ENCODE peak calls at places on chromosome 11, in six cellular contexts. One of them, this sample, is unnamed.

GRCh38 chr11:113177596-113178115 is 136.7 kb upstream of the TTC12 start:
- DNase-seq in IMR-90: no peak
- DNase-seq in breast epithelium: no peak
- DNase-seq in A549: no peak
- DNase-seq in tibial nerve: no peak
- DNase-seq in cardiac muscle cell: no peak
- DNase-seq in this sample: no peak

GRCh38 chr11:114135737-114136151 is 76.2 kb downstream of the ZBTB16 start:
- DNase-seq in IMR-90: no peak
- DNase-seq in A549: no peak
- DNase-seq in tibial nerve: no peak
- DNase-seq in cardiac muscle cell: peak; percentile 80
- DNase-seq in breast epithelium: no peak
- DNase-seq in this sample: no peak

GRCh38 chr11:118142809-118143208 is 9.8 kb downstream of the SCN4B start:
- DNase-seq in A549: no peak
- DNase-seq in IMR-90: no peak
- DNase-seq in breast epithelium: no peak
- DNase-seq in tibial nerve: no peak
- DNase-seq in cardiac muscle cell: no peak
- DNase-seq in this sample: no peak

GRCh38 chr11:46675288-46675851 is 25.0 kb downstream of the ARHGAP1 start:
- DNase-seq in IMR-90: peak; percentile 72
- DNase-seq in A549: peak; percentile 52
- DNase-seq in cardiac muscle cell: peak; percentile 62
- DNase-seq in breast epithelium: peak; percentile 46
- DNase-seq in tibial nerve: peak; percentile 57
- DNase-seq in this sample: peak; percentile 71

GRCh38 chr11:15472405-15472799 is 357.7 kb downstream of the INSC start:
- DNase-seq in A549: no peak
- DNase-seq in IMR-90: no peak
- DNase-seq in cardiac muscle cell: no peak
- DNase-seq in tibial nerve: no peak
- DNase-seq in breast epithelium: no peak
- DNase-seq in this sample: no peak

GRCh38 chr11:61955416-61956135 is 5.4 kb downstream of the BEST1 start:
- DNase-seq in A549: no peak
- DNase-seq in breast epithelium: no peak
- DNase-seq in cardiac muscle cell: peak; percentile 45
- DNase-seq in IMR-90: no peak
- DNase-seq in tibial nerve: no peak
- DNase-seq in this sample: no peak

GRCh38 chr11:34970480-34970879 is 54.1 kb downstream of the PDHX start:
- DNase-seq in breast epithelium: no peak
- DNase-seq in cardiac muscle cell: no peak
- DNase-seq in tibial nerve: no peak
- DNase-seq in A549: no peak
- DNase-seq in IMR-90: no peak
- DNase-seq in this sample: no peak

GRCh38 chr11:75468534-75469340 is 35.7 kb upstream of the KLHL35 start:
- DNase-seq in IMR-90: peak; percentile 93
- DNase-seq in cardiac muscle cell: peak; percentile 93
- DNase-seq in breast epithelium: no peak
- DNase-seq in tibial nerve: peak; percentile 76
- DNase-seq in A549: no peak
- DNase-seq in this sample: no peak

GRCh38 chr11:63020671-63021255 is 5.1 kb upstream of the SLC22A8 start:
- DNase-seq in tibial nerve: no peak
- DNase-seq in breast epithelium: no peak
- DNase-seq in cardiac muscle cell: no peak
- DNase-seq in IMR-90: no peak
- DNase-seq in A549: peak; percentile 31
- DNase-seq in this sample: no peak

GRCh38 chr11:132742929-132743328 is 789.4 kb downstream of the OPCML start:
- DNase-seq in tibial nerve: no peak
- DNase-seq in breast epithelium: no peak
- DNase-seq in cardiac muscle cell: no peak
- DNase-seq in A549: no peak
- DNase-seq in IMR-90: no peak
- DNase-seq in this sample: no peak

GRCh38 chr11:124758355-124759267 is 3.5 kb downstream of the ESAM start:
- DNase-seq in tibial nerve: no peak
- DNase-seq in IMR-90: peak; percentile 44
- DNase-seq in breast epithelium: peak; percentile 70
- DNase-seq in cardiac muscle cell: peak; percentile 73
- DNase-seq in A549: peak; percentile 81
- DNase-seq in this sample: peak; percentile 56

GRCh38 chr11:123505546-123506299 is 75.7 kb downstream of the GRAMD1B start:
- DNase-seq in cardiac muscle cell: no peak
- DNase-seq in tibial nerve: no peak
- DNase-seq in breast epithelium: no peak
- DNase-seq in A549: no peak
- DNase-seq in IMR-90: no peak
- DNase-seq in this sample: no peak

GRCh38 chr11:10526974-10527918 is 13.7 kb downstream of the RNF141 start:
- DNase-seq in A549: peak; percentile 42
- DNase-seq in IMR-90: peak; percentile 66
- DNase-seq in breast epithelium: no peak
- DNase-seq in tibial nerve: no peak
- DNase-seq in cardiac muscle cell: no peak
- DNase-seq in this sample: peak; percentile 59

GRCh38 chr11:44905131-44905866 is 45.4 kb downstream of the TP53I11 start:
- DNase-seq in IMR-90: peak; percentile 37
- DNase-seq in breast epithelium: no peak
- DNase-seq in cardiac muscle cell: no peak
- DNase-seq in tibial nerve: no peak
- DNase-seq in A549: no peak
- DNase-seq in this sample: no peak

GRCh38 chr11:19711911-19712280 is 741 bp upstream of the NAV2 start:
- DNase-seq in breast epithelium: no peak
- DNase-seq in tibial nerve: no peak
- DNase-seq in cardiac muscle cell: no peak
- DNase-seq in A549: no peak
- DNase-seq in IMR-90: no peak
- DNase-seq in this sample: no peak

GRCh38 chr11:102534261-102534872 is 3.8 kb upstream of the MMP7 start:
- DNase-seq in breast epithelium: no peak
- DNase-seq in tibial nerve: no peak
- DNase-seq in A549: no peak
- DNase-seq in cardiac muscle cell: no peak
- DNase-seq in IMR-90: no peak
- DNase-seq in this sample: no peak
- TF ChIP-seq CTCF in breast epithelium: no peak
- TF ChIP-seq CTCF in tibial nerve: no peak
- TF ChIP-seq CTCF in A549: no peak
- TF ChIP-seq CTCF in cardiac muscle cell: peak; percentile 15
- TF ChIP-seq CTCF in IMR-90: peak; percentile 10
- TF ChIP-seq CTCF in this sample: no peak

GRCh38 chr11:77401486-77402217 is 72.2 kb downstream of the PAK1 start:
- DNase-seq in tibial nerve: no peak
- DNase-seq in breast epithelium: no peak
- DNase-seq in A549: no peak
- DNase-seq in cardiac muscle cell: no peak
- DNase-seq in IMR-90: no peak
- DNase-seq in this sample: peak; percentile 20
- H3K27ac ChIP-seq in tibial nerve: no peak overlapping the region
- H3K27ac ChIP-seq in breast epithelium: no peak overlapping the region
- H3K27ac ChIP-seq in A549: no peak overlapping the region
- H3K27ac ChIP-seq in cardiac muscle cell: no peak overlapping the region
- H3K27ac ChIP-seq in IMR-90: no peak overlapping the region
- H3K27ac ChIP-seq in this sample: no peak overlapping the region

GRCh38 chr11:129947474-129947873 is 52.1 kb upstream of the NFRKB start:
- DNase-seq in breast epithelium: no peak
- DNase-seq in cardiac muscle cell: no peak
- DNase-seq in IMR-90: no peak
- DNase-seq in A549: no peak
- DNase-seq in tibial nerve: no peak
- DNase-seq in this sample: no peak
- TF ChIP-seq CTCF in breast epithelium: no peak
- TF ChIP-seq CTCF in cardiac muscle cell: no peak
- TF ChIP-seq CTCF in IMR-90: no peak
- TF ChIP-seq CTCF in A549: no peak
- TF ChIP-seq CTCF in tibial nerve: no peak
- TF ChIP-seq CTCF in this sample: no peak

GRCh38 chr11:111720801-111721494 is 45.2 kb downstream of the PPP2R1B start:
- DNase-seq in IMR-90: no peak
- DNase-seq in cardiac muscle cell: no peak
- DNase-seq in breast epithelium: no peak
- DNase-seq in tibial nerve: no peak
- DNase-seq in A549: no peak
- DNase-seq in this sample: no peak

GRCh38 chr11:111715142-111715816 is 50.9 kb downstream of the PPP2R1B start:
- DNase-seq in cardiac muscle cell: no peak
- DNase-seq in A549: no peak
- DNase-seq in IMR-90: no peak
- DNase-seq in tibial nerve: no peak
- DNase-seq in breast epithelium: no peak
- DNase-seq in this sample: no peak

GRCh38 chr11:111714522-111714921 is 51.7 kb downstream of the PPP2R1B start:
- DNase-seq in breast epithelium: no peak
- DNase-seq in tibial nerve: no peak
- DNase-seq in IMR-90: no peak
- DNase-seq in cardiac muscle cell: no peak
- DNase-seq in A549: no peak
- DNase-seq in this sample: no peak

GRCh38 chr11:111719379-111719778 is 46.8 kb downstream of the PPP2R1B start:
- DNase-seq in cardiac muscle cell: no peak
- DNase-seq in tibial nerve: no peak
- DNase-seq in A549: no peak
- DNase-seq in breast epithelium: no peak
- DNase-seq in IMR-90: peak; percentile 47
- DNase-seq in this sample: no peak

GRCh38 chr11:111718436-111719325 is 47.5 kb downstream of the PPP2R1B start:
- DNase-seq in IMR-90: peak; percentile 91
- DNase-seq in A549: peak; percentile 59
- DNase-seq in breast epithelium: no peak
- DNase-seq in tibial nerve: no peak
- DNase-seq in cardiac muscle cell: peak; percentile 52
- DNase-seq in this sample: peak; percentile 54
- H3K27ac ChIP-seq in IMR-90: peak overlapping the region; percentile 73
- H3K27ac ChIP-seq in A549: peak overlapping the region; percentile 55
- H3K27ac ChIP-seq in breast epithelium: peak overlapping the region; percentile 58
- H3K27ac ChIP-seq in tibial nerve: no peak overlapping the region
- H3K27ac ChIP-seq in cardiac muscle cell: peak overlapping the region; percentile 16
- H3K27ac ChIP-seq in this sample: peak overlapping the region; percentile 47

GRCh38 chr11:94328587-94329080 is 24.3 kb downstream of the IZUMO1R start:
- DNase-seq in cardiac muscle cell: no peak
- DNase-seq in IMR-90: no peak
- DNase-seq in tibial nerve: no peak
- DNase-seq in A549: no peak
- DNase-seq in breast epithelium: no peak
- DNase-seq in this sample: no peak

GRCh38 chr11:94329501-94329900 is 25.1 kb downstream of the IZUMO1R start:
- DNase-seq in cardiac muscle cell: no peak
- DNase-seq in IMR-90: no peak
- DNase-seq in A549: no peak
- DNase-seq in breast epithelium: no peak
- DNase-seq in tibial nerve: no peak
- DNase-seq in this sample: no peak

GRCh38 chr11:94326947-94327346 is 22.6 kb downstream of the IZUMO1R start:
- DNase-seq in breast epithelium: no peak
- DNase-seq in tibial nerve: no peak
- DNase-seq in cardiac muscle cell: no peak
- DNase-seq in A549: no peak
- DNase-seq in IMR-90: no peak
- DNase-seq in this sample: no peak

GRCh38 chr11:94322501-94322900 is 18.1 kb downstream of the IZUMO1R start:
- DNase-seq in cardiac muscle cell: no peak
- DNase-seq in breast epithelium: no peak
- DNase-seq in tibial nerve: no peak
- DNase-seq in A549: no peak
- DNase-seq in IMR-90: no peak
- DNase-seq in this sample: no peak

DNA sequence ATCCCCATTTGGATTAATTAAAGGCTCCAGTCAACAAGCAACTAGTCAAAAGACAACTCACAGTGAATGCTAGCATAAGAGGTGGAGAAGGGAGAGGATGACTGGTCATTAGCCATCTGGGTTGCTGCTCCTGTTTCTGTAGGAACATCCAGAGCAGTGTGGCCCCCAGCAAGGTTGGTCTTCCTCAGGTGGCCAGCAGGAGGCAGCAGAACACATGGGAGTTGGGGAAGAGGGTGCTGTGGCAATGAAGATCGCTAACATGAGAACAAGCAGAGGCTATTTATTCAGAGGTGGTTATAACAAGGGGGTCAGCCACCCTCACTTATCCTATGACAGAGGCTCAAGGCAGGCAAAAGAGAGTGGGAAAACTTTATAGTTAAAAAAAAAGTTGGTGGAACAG is 21.3 kb downstream of the IZUMO1R start:
- DNase-seq in IMR-90: peak; percentile 19
- DNase-seq in tibial nerve: no peak
- DNase-seq in cardiac muscle cell: peak; percentile 38
- DNase-seq in breast epithelium: no peak
- DNase-seq in A549: peak; percentile 50
- DNase-seq in this sample: no peak
- TF ChIP-seq CTCF in IMR-90: peak; percentile 30
- TF ChIP-seq CTCF in tibial nerve: peak; percentile 6
- TF ChIP-seq CTCF in cardiac muscle cell: peak; percentile 48
- TF ChIP-seq CTCF in breast epithelium: no peak
- TF ChIP-seq CTCF in A549: peak; percentile 31
- TF ChIP-seq CTCF in this sample: no peak

GRCh38 chr11:39784873-39785272 is 1674.6 kb downstream of the LRRC4C start:
- DNase-seq in tibial nerve: no peak
- DNase-seq in IMR-90: no peak
- DNase-seq in breast epithelium: no peak
- DNase-seq in cardiac muscle cell: no peak
- DNase-seq in A549: no peak
- DNase-seq in this sample: no peak

GRCh38 chr11:39786682-39787081 is 1672.8 kb downstream of the LRRC4C start:
- DNase-seq in breast epithelium: no peak
- DNase-seq in A549: no peak
- DNase-seq in tibial nerve: no peak
- DNase-seq in cardiac muscle cell: no peak
- DNase-seq in IMR-90: no peak
- DNase-seq in this sample: no peak

DNA sequence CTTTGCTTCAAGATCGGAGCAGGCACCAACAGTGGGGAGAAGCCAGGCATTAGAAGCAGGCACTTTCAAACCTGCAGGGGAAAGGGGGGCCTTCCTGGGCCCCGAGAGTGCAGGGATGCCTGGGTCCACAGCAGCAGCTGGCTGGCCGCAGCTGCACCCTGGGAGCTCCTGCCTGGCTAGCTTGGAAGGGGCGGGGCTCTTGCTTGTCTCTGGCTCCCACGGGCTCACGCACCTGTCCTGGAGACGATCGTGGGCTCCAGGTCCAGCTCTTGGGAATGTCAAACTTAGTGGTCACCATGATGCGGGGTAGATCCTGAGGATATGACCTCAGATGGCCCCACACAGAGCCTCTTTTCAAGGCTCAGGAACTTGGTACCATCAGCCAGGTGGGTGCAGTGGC is 1673.2 kb downstream of the LRRC4C start:
- DNase-seq in A549: no peak
- DNase-seq in breast epithelium: no peak
- DNase-seq in cardiac muscle cell: no peak
- DNase-seq in IMR-90: no peak
- DNase-seq in tibial nerve: no peak
- DNase-seq in this sample: no peak
- H3K27ac ChIP-seq in A549: no peak overlapping the region
- H3K27ac ChIP-seq in breast epithelium: no peak overlapping the region
- H3K27ac ChIP-seq in cardiac muscle cell: no peak overlapping the region
- H3K27ac ChIP-seq in IMR-90: no peak overlapping the region
- H3K27ac ChIP-seq in tibial nerve: no peak overlapping the region
- H3K27ac ChIP-seq in this sample: no peak overlapping the region

GRCh38 chr11:60763692-60764369 is 7.2 kb downstream of the MS4A15 start:
- DNase-seq in cardiac muscle cell: no peak
- DNase-seq in A549: no peak
- DNase-seq in IMR-90: no peak
- DNase-seq in breast epithelium: no peak
- DNase-seq in tibial nerve: no peak
- DNase-seq in this sample: no peak
- TF ChIP-seq CTCF in cardiac muscle cell: no peak
- TF ChIP-seq CTCF in A549: no peak
- TF ChIP-seq CTCF in IMR-90: no peak
- TF ChIP-seq CTCF in breast epithelium: no peak
- TF ChIP-seq CTCF in tibial nerve: no peak
- TF ChIP-seq CTCF in this sample: no peak

This sample was measured in RWPE1.